ENCODE peak calls at places on chromosomes 1 and 21, in four cellular contexts. Q is WTC11, P is K562, I is GM12878. F is an unnamed sample.
A peak's percentile ranks its signal among the peaks of the same experiment; 100 is the strongest.

GRCh38 chr21:46060596-46061061 is 37.3 kb upstream of the COL6A2 start:
- DNase-seq in Q (no peak), P (no peak), I (no peak), F (no peak)

GRCh38 chr21:35019631-35020032 is 29.5 kb downstream of the RUNX1 start:
- DNase-seq in P (no peak), Q (no peak), I (no peak), F (peak; percentile 94)

GRCh38 chr1:8790478-8790877 is 27.0 kb downstream of the RERE start:
- DNase-seq in P (no peak), I (no peak), Q (no peak), F (no peak)

GRCh38 chr1:91650764-91651163 is 150.1 kb downstream of the CDC7 start:
- DNase-seq in I (no peak), Q (no peak), P (peak; percentile 27), F (no peak)

GRCh38 chr1:47262787-47263413 is 30.9 kb upstream of the TAL1 start:
- DNase-seq in Q (peak; percentile 60), P (peak; percentile 71), I (no peak), F (peak; percentile 59)

GRCh38 chr1:232385221-232385620 is 244.7 kb downstream of the SIPA1L2 start:
- DNase-seq in Q (no peak), I (no peak), P (no peak), F (no peak)

GRCh38 chr1:18641005-18641941 is 10.6 kb downstream of the PAX7 start:
- DNase-seq in P (no peak), Q (peak; percentile 54), I (no peak), F (no peak)

GRCh38 chr1:81375884-81376548 is 424.7 kb upstream of the ADGRL2 start:
- DNase-seq in Q (no peak), P (no peak), I (no peak), F (no peak)

GRCh38 chr1:228236744-228237143 is 28.9 kb downstream of the OBSCN start:
- DNase-seq in I (no peak), P (peak; percentile 64), Q (peak; percentile 81), F (peak; percentile 55)

GRCh38 chr1:245475961-245476522 is 321.3 kb downstream of the KIF26B start:
- DNase-seq in I (no peak), Q (no peak), P (no peak), F (no peak)

GRCh38 chr21:36207577-36208320 is 51.1 kb downstream of the DOP1B start:
- DNase-seq in I (no peak), P (no peak), Q (no peak), F (no peak)

GRCh38 chr1:65734976-65735375 is 57.7 kb upstream of the PDE4B start:
- DNase-seq in Q (no peak), P (no peak), I (no peak), F (no peak)

GRCh38 chr21:41656946-41657525 is 109.8 kb downstream of the RIPK4 start:
- DNase-seq in Q (no peak), I (no peak), P (no peak), F (no peak)

GRCh38 chr1:247487057-247487456 is 29.2 kb upstream of the OR2B11 start:
- DNase-seq in P (peak; percentile 57), I (peak; percentile 28), Q (no peak), F (peak; percentile 20)

GRCh38 chr1:89276690-89277089 is 4.0 kb upstream of the GBP5 start:
- DNase-seq in Q (no peak), P (no peak), I (no peak), F (no peak)

GRCh38 chr1:102431253-102431652 is 434.5 kb upstream of the OLFM3 start:
- DNase-seq in Q (no peak), I (no peak), P (no peak), F (no peak)

GRCh38 chr1:205687242-205687641 is 6.9 kb upstream of the SLC45A3 start:
- DNase-seq in Q (no peak), P (no peak), I (no peak), F (no peak)

GRCh38 chr1:110672001-110672752 is 2.6 kb downstream of the KCNA3 start:
- DNase-seq in I (no peak), Q (peak; percentile 55), P (peak; percentile 22), F (no peak)

GRCh38 chr1:178650950-178651461 is 74.0 kb upstream of the RALGPS2 start:
- DNase-seq in I (no peak), P (no peak), Q (no peak), F (peak; percentile 19)

GRCh38 chr1:28340221-28340974 is 11.6 kb downstream of the MED18 start:
- DNase-seq in Q (no peak), P (no peak), I (no peak), F (no peak)

GRCh38 chr1:34708106-34708505 is 46.7 kb upstream of the GJB5 start:
- DNase-seq in Q (no peak), P (no peak), I (no peak), F (no peak)

GRCh38 chr1:164794310-164794709 is 235.3 kb downstream of the PBX1 start:
- DNase-seq in I (no peak), Q (no peak), P (no peak), F (no peak)

GRCh38 chr21:20720623-20721022 is 277.6 kb upstream of the NCAM2 start:
- DNase-seq in Q (no peak), I (no peak), P (no peak), F (no peak)

GRCh38 chr1:198919667-198920398 is 281.0 kb downstream of the PTPRC start:
- DNase-seq in Q (no peak), I (no peak), P (no peak), F (no peak)

GRCh38 chr1:58573705-58574591 is 3.1 kb downstream of the TACSTD2 start:
- DNase-seq in P (no peak), I (peak; percentile 93), Q (no peak), F (peak; percentile 24)

GRCh38 chr1:242524571-242525359 is at the start of gene PLD5:
- DNase-seq in P (no peak), I (no peak), Q (peak; percentile 59), F (no peak)

GRCh38 chr1:59556802-59557548 is 257.8 kb upstream of the HOOK1 start:
- DNase-seq in P (no peak), I (no peak), Q (no peak), F (peak; percentile 100)

GRCh38 chr1:152645146-152645545 is 18.0 kb upstream of the LCE2D start:
- DNase-seq in P (no peak), I (no peak), Q (no peak), F (no peak)

GRCh38 chr1:188514917-188515316 is 1686.2 kb downstream of the PLA2G4A start:
- DNase-seq in Q (no peak), P (no peak), I (no peak), F (no peak)

GRCh38 chr1:39737546-39738169 is 1.0 kb upstream of the PPIE start:
- DNase-seq in Q (no peak), P (no peak), I (no peak), F (peak; percentile 70)

GRCh38 chr1:3569436-3569835 is 41.9 kb downstream of the MEGF6 start:
- DNase-seq in I (no peak), Q (no peak), P (no peak), F (no peak)

GRCh38 chr1:212650228-212650627 is 41.7 kb downstream of the ATF3 start:
- DNase-seq in Q (no peak), P (no peak), I (no peak), F (no peak)

GRCh38 chr1:161173711-161174110 is 3.6 kb downstream of the B4GALT3 start:
- DNase-seq in I (no peak), P (no peak), Q (no peak), F (no peak)

GRCh38 chr1:161175771-161176453 is 1.4 kb downstream of the B4GALT3 start:
- DNase-seq in Q (no peak), P (no peak), I (no peak), F (no peak)

GRCh38 chr1:161176468-161177111 is 717 bp downstream of the B4GALT3 start:
- DNase-seq in P (no peak), Q (no peak), I (no peak), F (no peak)

GRCh38 chr1:161172776-161173376 is 4.4 kb downstream of the B4GALT3 start:
- DNase-seq in Q (no peak), I (no peak), P (no peak), F (no peak)

DNA sequence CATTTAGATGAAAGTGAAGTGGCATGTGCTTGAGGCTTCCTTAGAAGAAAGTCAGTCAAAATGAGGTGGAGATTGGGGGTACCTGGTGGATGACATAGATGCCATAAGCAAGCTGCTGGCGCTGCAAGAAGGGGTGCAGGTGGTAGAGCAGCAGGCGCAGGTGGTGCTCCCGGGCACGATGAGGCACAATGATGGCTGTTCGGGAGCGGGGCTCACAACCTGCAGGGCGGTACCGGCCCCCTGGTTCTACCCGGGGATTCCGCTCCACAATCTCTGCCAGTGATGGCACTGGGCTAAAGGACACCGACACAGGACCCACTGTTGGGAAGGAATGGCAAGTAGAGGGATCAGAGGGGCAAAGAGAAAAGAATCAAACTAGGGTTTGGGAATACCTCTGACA is 2.4 kb downstream of the B4GALT3 start:
- DNase-seq in I (no peak), Q (no peak), P (no peak), F (no peak)
- TF ChIP-seq CREM in I (no peak), Q (no peak), P (no peak), F (no peak)

GRCh38 chr1:236165238-236165981 is 23.1 kb downstream of the GPR137B start:
- DNase-seq in I (no peak), Q (no peak), P (no peak), F (no peak)

GRCh38 chr1:236166041-236166440 is 23.7 kb downstream of the GPR137B start:
- DNase-seq in P (no peak), I (no peak), Q (no peak), F (no peak)

GRCh38 chr1:236161230-236161629 is 18.9 kb downstream of the GPR137B start:
- DNase-seq in P (no peak), I (no peak), Q (no peak), F (no peak)

GRCh38 chr1:236164273-236164672 is 21.9 kb downstream of the GPR137B start:
- DNase-seq in P (no peak), Q (no peak), I (no peak), F (no peak)

DNA sequence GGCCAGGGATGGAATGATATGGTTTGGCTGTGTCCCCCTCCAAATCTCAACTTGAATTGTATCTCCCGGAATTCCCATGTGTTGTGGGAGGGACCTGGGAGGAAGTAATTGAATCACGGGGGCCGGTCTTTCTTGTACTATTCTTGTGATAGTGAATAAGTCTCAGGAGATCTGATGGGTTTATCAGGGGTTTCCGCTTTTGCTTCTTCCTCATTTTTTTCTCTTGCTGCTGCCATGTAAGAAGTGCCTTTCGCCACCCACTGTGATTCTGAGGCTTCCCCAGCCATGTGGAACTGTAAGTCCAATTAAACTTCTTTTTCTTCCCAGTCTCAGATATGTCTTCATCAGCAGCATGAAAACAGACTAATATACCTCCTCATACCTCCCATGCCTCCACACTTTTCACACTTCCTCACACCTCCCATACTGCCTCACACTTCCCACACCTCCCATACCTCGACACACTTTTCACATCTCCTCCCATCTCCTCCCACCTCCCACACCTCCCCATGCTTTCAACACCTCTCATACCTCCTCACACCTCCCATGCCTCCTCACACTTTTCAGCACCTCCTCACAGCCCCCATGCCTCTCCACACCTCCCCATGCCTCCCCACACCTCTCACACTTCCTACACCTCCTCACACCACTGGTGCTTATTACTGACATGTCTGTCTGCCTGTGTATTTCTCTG is 21.3 kb downstream of the GPR137B start:
- DNase-seq in Q (no peak), P (no peak), I (no peak), F (no peak)
- TF ChIP-seq CREM in Q (no peak), P (no peak), I (no peak), F (no peak)

GRCh38 chr1:204576422-204576821 is 60.2 kb downstream of the MDM4 start:
- DNase-seq in P (no peak), I (no peak), Q (peak; percentile 43), F (no peak)
- TF ChIP-seq CREM in P (no peak), I (no peak), Q (no peak), F (no peak)

DNA sequence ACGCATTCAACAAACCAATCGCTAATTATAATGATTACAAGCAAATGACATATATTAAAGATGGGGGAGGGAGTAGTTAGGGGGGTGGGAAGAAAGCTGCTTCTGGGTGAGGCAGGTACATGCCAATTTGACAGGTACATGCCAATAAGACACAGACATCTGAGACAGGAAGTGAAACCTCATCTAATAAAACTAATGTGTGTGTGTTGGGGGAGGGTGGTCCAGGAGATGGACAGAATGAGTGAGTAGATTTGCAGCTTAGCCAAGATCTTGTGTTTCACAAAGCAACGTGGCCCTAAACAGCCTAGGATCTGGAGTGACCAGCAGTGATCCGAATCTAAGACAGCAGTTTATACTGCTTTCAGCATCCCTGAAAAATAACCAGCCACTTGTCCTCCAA is 10.8 kb downstream of the CFAP45 start:
- DNase-seq in I (no peak), Q (no peak), P (no peak), F (no peak)
- TF ChIP-seq CREM in I (no peak), Q (no peak), P (no peak), F (no peak)